ENCODE peak calls at places on chromosomes 3 and 15, in five cellular contexts. N is mesothelial cell of epicardium, I is psoas muscle, M is Peyer's patch, D is stomach. Y is an unnamed sample.

GRCh38 chr3:12984023-12984823 is 89.0 kb downstream of the IQSEC1 start:
- DNase-seq in N (no peak), I (peak; percentile 70), M (peak; percentile 85), D (peak; percentile 83), Y (no peak)

GRCh38 chr3:129000742-129001100 is 383 bp upstream of the EFCC1 start:
- DNase-seq in N (no peak), I (no peak), M (no peak), D (no peak), Y (no peak)

GRCh38 chr3:71127463-71128243 is 455.9 kb downstream of the FOXP1 start:
- DNase-seq in N (no peak), I (no peak), M (no peak), D (no peak), Y (no peak)

GRCh38 chr15:41732487-41732886 is 41.8 kb upstream of the MAPKBP1 start:
- DNase-seq in N (no peak), I (no peak), M (no peak), D (no peak), Y (no peak)

GRCh38 chr3:5144316-5144994 is 22.4 kb downstream of the ARL8B start:
- DNase-seq in N (no peak), I (no peak), M (no peak), D (no peak), Y (no peak)

GRCh38 chr15:70111203-70112017 is 13.7 kb upstream of the TLE3 start:
- DNase-seq in N (peak; percentile 45), I (peak; percentile 76), M (peak; percentile 83), D (peak; percentile 53), Y (no peak)

GRCh38 chr3:135907422-135908165 is 57.9 kb upstream of the PPP2R3A start:
- DNase-seq in N (no peak), I (no peak), M (no peak), D (no peak), Y (no peak)

GRCh38 chr15:38714309-38715072 is 149.9 kb upstream of the RASGRP1 start:
- DNase-seq in N (no peak), I (no peak), M (no peak), D (no peak), Y (no peak)

GRCh38 chr15:70879386-70879785 is 12.8 kb downstream of the THAP10 start:
- DNase-seq in N (no peak), I (no peak), M (no peak), D (no peak), Y (no peak)

GRCh38 chr3:111465081-111465670 is 76.8 kb upstream of the CD96 start:
- DNase-seq in N (no peak), I (no peak), M (no peak), D (no peak), Y (no peak)

GRCh38 chr3:12235691-12236090 is 53.2 kb upstream of the PPARG start:
- DNase-seq in N (no peak), I (no peak), M (no peak), D (no peak), Y (no peak)

GRCh38 chr15:72902245-72902928 is 118.8 kb upstream of the ADPGK start:
- DNase-seq in N (no peak), I (peak; percentile 66), M (no peak), D (peak; percentile 32), Y (no peak)

GRCh38 chr3:144394052-144394451 is 422.4 kb downstream of the DIPK2A start:
- DNase-seq in N (no peak), I (no peak), M (no peak), D (no peak), Y (no peak)

GRCh38 chr3:127819086-127819485 is 3.2 kb downstream of the MGLL start:
- DNase-seq in N (no peak), I (no peak), M (no peak), D (no peak), Y (no peak)

GRCh38 chr15:40313531-40314398 is 6.0 kb upstream of the PLCB2 start:
- DNase-seq in N (no peak), I (no peak), M (peak; percentile 81), D (peak; percentile 89), Y (peak; percentile 77)

GRCh38 chr3:46928297-46928696 is 48.2 kb downstream of the CCDC12 start:
- DNase-seq in N (no peak), I (no peak), M (no peak), D (no peak), Y (no peak)

GRCh38 chr3:168273917-168274316 is 178.2 kb upstream of the GOLIM4 start:
- DNase-seq in N (no peak), I (no peak), M (no peak), D (no peak), Y (no peak)

GRCh38 chr3:58965870-58966269 is 84.0 kb downstream of the CFAP20DC start:
- DNase-seq in N (no peak), I (no peak), M (no peak), D (no peak), Y (no peak)

GRCh38 chr3:128270559-128271492 is 117.5 kb downstream of the EEFSEC start:
- DNase-seq in N (no peak), I (no peak), M (no peak), D (no peak), Y (no peak)

GRCh38 chr15:99564221-99565030 is 1.4 kb upstream of the MEF2A start:
- DNase-seq in N (no peak), I (no peak), M (peak; percentile 52), D (no peak), Y (no peak)

GRCh38 chr3:141341536-141341935 is 26.8 kb upstream of the ZBTB38 start:
- DNase-seq in N (no peak), I (no peak), M (no peak), D (no peak), Y (no peak)

GRCh38 chr3:127072221-127072771 is 89.4 kb downstream of the PLXNA1 start:
- DNase-seq in N (no peak), I (no peak), M (no peak), D (no peak), Y (peak; percentile 48)

GRCh38 chr15:33309602-33310276 is 1.0 kb upstream of the RYR3 start:
- DNase-seq in N (no peak), I (peak; percentile 33), M (no peak), D (no peak), Y (no peak)

GRCh38 chr15:75551076-75551475 is 28.0 kb downstream of the PTPN9 start:
- DNase-seq in N (no peak), I (no peak), M (peak; percentile 4), D (no peak), Y (no peak)

GRCh38 chr15:45855907-45856579 is 221.2 kb downstream of the SQOR start:
- DNase-seq in N (no peak), I (no peak), M (no peak), D (no peak), Y (no peak)

GRCh38 chr3:186815490-186815889 is 9.2 kb upstream of the RFC4 start:
- DNase-seq in N (no peak), I (no peak), M (no peak), D (no peak), Y (no peak)

GRCh38 chr3:184604039-184604955 is 42.7 kb downstream of the EPHB3 start:
- DNase-seq in N (no peak), I (no peak), M (no peak), D (no peak), Y (no peak)

GRCh38 chr15:36882487-36883108 is 217.8 kb downstream of the MEIS2 start:
- DNase-seq in N (no peak), I (no peak), M (no peak), D (no peak), Y (no peak)

GRCh38 chr15:98003976-98004375 is 43.5 kb downstream of the ARRDC4 start:
- DNase-seq in N (no peak), I (no peak), M (no peak), D (no peak), Y (no peak)

GRCh38 chr3:107913671-107914070 is 177.2 kb downstream of the CD47 start:
- DNase-seq in N (no peak), I (no peak), M (no peak), D (no peak), Y (no peak)

GRCh38 chr3:106085998-106086397 is 217.2 kb upstream of the CBLB start:
- DNase-seq in N (no peak), I (no peak), M (no peak), D (no peak), Y (no peak)
- TF ChIP-seq CTCF in N (no peak), I (no peak), M (no peak), D (no peak), Y (no peak)

DNA sequence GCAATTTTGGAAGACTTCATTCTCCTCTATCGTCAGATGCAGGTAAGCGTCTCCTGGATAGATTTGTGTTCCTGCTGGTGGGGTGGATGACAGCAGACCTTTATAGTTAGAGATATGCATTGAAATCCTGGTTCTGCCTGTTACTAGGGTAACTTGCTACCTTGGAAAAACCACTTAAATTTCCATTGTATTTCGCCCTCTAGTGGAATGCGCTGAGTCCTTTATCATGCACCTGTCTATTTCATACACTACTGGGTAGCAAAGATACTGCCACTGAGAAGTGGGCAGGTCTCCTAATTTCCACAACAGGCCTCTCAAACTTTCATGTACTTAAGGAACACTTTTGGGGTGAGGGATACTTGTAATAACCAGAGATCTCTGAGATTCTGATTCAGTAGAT is 209.5 kb upstream of the SUCLG2 start:
- DNase-seq in N (no peak), I (no peak), M (no peak), D (no peak), Y (no peak)
- TF ChIP-seq CTCF in N (peak; percentile 21), I (no peak), M (no peak), D (no peak), Y (no peak)

GRCh38 chr3:57709559-57709958 is 16.7 kb upstream of the DENND6A start:
- DNase-seq in N (no peak), I (no peak), M (no peak), D (peak; percentile 46), Y (no peak)

GRCh38 chr3:57701781-57702180 is 8.9 kb upstream of the DENND6A start:
- DNase-seq in N (no peak), I (no peak), M (no peak), D (no peak), Y (no peak)

GRCh38 chr3:57700737-57701136 is 7.9 kb upstream of the DENND6A start:
- DNase-seq in N (no peak), I (no peak), M (no peak), D (no peak), Y (no peak)

GRCh38 chr3:57706462-57706861 is 13.6 kb upstream of the DENND6A start:
- DNase-seq in N (no peak), I (no peak), M (no peak), D (no peak), Y (no peak)
- TF ChIP-seq CTCF in N (no peak), I (no peak), M (no peak), D (no peak), Y (no peak)

GRCh38 chr3:89314454-89314853 is 207.0 kb downstream of the EPHA3 start:
- DNase-seq in N (no peak), I (no peak), M (no peak), D (no peak), Y (no peak)
- TF ChIP-seq CTCF in N (no peak), I (no peak), M (no peak), D (no peak), Y (no peak)